ENCODE peak calls at places on chromosome X, in six cellular contexts. D is NCI-H2029; U is psoas muscle; J is stimulated activated naive CD8-positive, alpha-beta T cell treated with anti-CD3 and anti-CD28 coated beads, Interleukin-15, amount 100 ng/mL, for 72 hours; M is M059J; I is SK-N-SH. V is an unnamed sample.
A peak's percentile ranks its signal among the peaks of the same experiment; 100 is the strongest.

GRCh38 chrX:55111578-55112254 is 22.9 kb downstream of the PAGE2 start:
- DNase-seq in M (no peak), J (no peak), U (no peak), I (no peak), D (no peak), V (no peak)

GRCh38 chrX:19593684-19594083 is 78.4 kb upstream of the MAP3K15 start:
- DNase-seq in U (no peak), M (peak; percentile 48), I (peak; percentile 59), D (no peak), J (no peak), V (peak; percentile 41)

GRCh38 chrX:55839480-55839879 is 121.9 kb downstream of the RRAGB start:
- DNase-seq in D (no peak), J (no peak), I (no peak), U (no peak), M (no peak), V (no peak)

GRCh38 chrX:105658136-105658535 is 164.2 kb upstream of the NRK start:
- DNase-seq in U (no peak), M (no peak), D (no peak), J (no peak), I (no peak), V (no peak)

GRCh38 chrX:97039363-97040029 is 155.8 kb downstream of the RPA4 start:
- DNase-seq in M (peak; percentile 30), D (peak; percentile 12), I (no peak), J (no peak), U (no peak), V (no peak)

GRCh38 chrX:71253253-71254091 is 468 bp downstream of the ZMYM3 start:
- DNase-seq in U (peak; percentile 72), I (peak; percentile 84), D (peak; percentile 1), M (peak; percentile 56), J (peak; percentile 35), V (peak; percentile 19)

GRCh38 chrX:131298846-131299245 is 9.7 kb upstream of the IGSF1 start:
- DNase-seq in J (no peak), I (no peak), U (no peak), M (no peak), D (no peak), V (no peak)

GRCh38 chrX:12975670-12975965 is 708 bp downstream of the TMSB4X start:
- DNase-seq in U (peak; percentile 64), I (no peak), D (no peak), J (no peak), M (no peak), V (peak; percentile 64)

GRCh38 chrX:153818571-153819397 is 11.6 kb downstream of the PDZD4 start:
- DNase-seq in M (peak; percentile 49), J (peak; percentile 38), U (peak; percentile 61), I (peak; percentile 90), D (no peak), V (peak; percentile 66)

GRCh38 chrX:118503260-118504041 is 7.8 kb downstream of the DOCK11 start:
- DNase-seq in U (no peak), M (no peak), D (no peak), J (no peak), I (no peak), V (no peak)

GRCh38 chrX:41265615-41266014 is 68.3 kb upstream of the DDX3X start:
- DNase-seq in I (no peak), U (peak; percentile 61), M (peak; percentile 87), D (no peak), J (peak; percentile 30), V (no peak)

GRCh38 chrX:2423293-2423692 is 77.5 kb downstream of the DHRSX start:
- DNase-seq in D (no peak), M (peak; percentile 84), U (no peak), I (no peak), J (no peak), V (no peak)

GRCh38 chrX:53594354-53594753 is 92.2 kb downstream of the HUWE1 start:
- DNase-seq in M (peak; percentile 6), U (no peak), I (no peak), D (no peak), J (no peak), V (no peak)

GRCh38 chrX:155880586-155881157 is 473 bp upstream of the VAMP7 start:
- DNase-seq in M (peak; percentile 35), D (no peak), U (no peak), I (peak; percentile 23), J (no peak), V (no peak)

GRCh38 chrX:74349387-74349786 is 45.4 kb downstream of the ZCCHC13 start:
- DNase-seq in D (no peak), I (no peak), U (no peak), M (peak; percentile 80), J (no peak), V (no peak)

GRCh38 chrX:116872931-116873330 is 410.2 kb upstream of the CT83 start:
- DNase-seq in D (no peak), I (no peak), J (no peak), M (peak; percentile 28), U (no peak), V (no peak)

GRCh38 chrX:18886344-18887161 is 97.4 kb downstream of the PHKA2 start:
- DNase-seq in J (peak; percentile 48), U (peak; percentile 90), I (peak; percentile 62), M (peak; percentile 73), D (no peak), V (peak; percentile 23)